ENCODE peak calls at places on chromosomes 4 and X, in five cellular contexts. Q is lower lobe of right lung, M is heart left ventricle, N is left lung, L is left ventricle myocardium inferior. V is an unnamed sample.

GRCh38 chr4:75584067-75584466 is 28.2 kb downstream of the ODAPH start:
- DNase-seq in Q (no peak), M (no peak), N (no peak), L (no peak), V (no peak)

GRCh38 chrX:47247206-47247998 is 14.6 kb downstream of the USP11 start:
- DNase-seq in Q (no peak), M (no peak), N (no peak), L (no peak), V (no peak)

GRCh38 chr4:56128231-56128630 is 179.5 kb downstream of the CEP135 start:
- DNase-seq in Q (no peak), M (no peak), N (no peak), L (no peak), V (no peak)

GRCh38 chrX:130190801-130191200 is 19.0 kb downstream of the RAB33A start:
- DNase-seq in Q (no peak), M (no peak), N (no peak), L (no peak), V (no peak)

GRCh38 chr4:112099701-112100289 is 45.5 kb upstream of the FAM241A start:
- DNase-seq in Q (no peak), M (no peak), N (no peak), L (no peak), V (no peak)

GRCh38 chr4:88605744-88606143 is 13.5 kb downstream of the HERC3 start:
- DNase-seq in Q (no peak), M (no peak), N (no peak), L (no peak), V (no peak)

GRCh38 chr4:73726000-73726399 is 14.4 kb upstream of the CXCL8 start:
- DNase-seq in Q (no peak), M (no peak), N (no peak), L (no peak), V (no peak)

GRCh38 chrX:154714925-154715324 is 36.0 kb downstream of the GAB3 start:
- DNase-seq in Q (no peak), M (no peak), N (no peak), L (no peak), V (no peak)

GRCh38 chrX:3743821-3744439 is 30.5 kb upstream of the PRKX start:
- DNase-seq in Q (no peak), M (no peak), N (no peak), L (no peak), V (no peak)

GRCh38 chr4:98150092-98150761 is 7.0 kb upstream of the STPG2 start:
- DNase-seq in Q (no peak), M (no peak), N (no peak), L (no peak), V (no peak)

GRCh38 chr4:56215901-56216300 is 171.4 kb downstream of the AASDH start:
- DNase-seq in Q (no peak), M (no peak), N (no peak), L (no peak), V (no peak)

DNA sequence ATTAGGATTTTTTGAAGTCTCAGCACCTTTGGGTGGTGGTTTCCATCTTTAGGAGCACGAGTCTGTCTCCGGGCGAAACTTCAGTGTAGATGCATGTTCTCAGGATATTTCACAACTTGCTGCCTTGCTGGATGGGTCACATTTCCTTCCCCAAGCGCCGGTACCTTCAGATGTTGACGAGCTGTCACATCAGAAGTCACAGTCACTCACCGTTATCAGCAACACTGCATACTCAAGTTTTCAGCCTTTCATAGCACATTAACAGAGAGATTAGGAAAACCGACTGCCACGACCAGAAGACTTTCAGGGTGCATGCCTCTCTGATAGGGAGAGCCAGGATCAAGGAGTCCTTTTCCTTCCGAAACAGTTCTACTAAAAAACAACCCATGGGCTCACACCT is 77.8 kb downstream of the SHROOM2 start:
- DNase-seq in Q (no peak), M (no peak), N (no peak), L (no peak), V (no peak)
- H3K27ac ChIP-seq in Q (no peak overlapping the region), M (no peak overlapping the region), N (no peak overlapping the region), L (no peak overlapping the region), V (no peak overlapping the region)

GRCh38 chr4:2862528-2862927 is 18.9 kb downstream of the ADD1 start:
- DNase-seq in Q (no peak), M (no peak), N (no peak), L (no peak), V (no peak)
- H3K4me1 ChIP-seq in Q (peaks cover 100% of the 10 kb centered on the region), M (peaks cover 100% of the 10 kb centered on the region), N (peaks cover 58% of the 10 kb centered on the region), L (peaks cover 100% of the 10 kb centered on the region), V (no peaks in the 10 kb centered on the region)

GRCh38 chr4:6422866-6423265 is 49.5 kb downstream of the PPP2R2C start:
- DNase-seq in Q (no peak), M (no peak), N (no peak), L (no peak), V (no peak)

GRCh38 chr4:6422105-6422504 is 50.3 kb downstream of the PPP2R2C start:
- DNase-seq in Q (no peak), M (no peak), N (no peak), L (no peak), V (no peak)

GRCh38 chr4:6425336-6425735 is 47.1 kb downstream of the PPP2R2C start:
- DNase-seq in Q (no peak), M (no peak), N (no peak), L (no peak), V (no peak)

GRCh38 chr4:6424425-6424824 is 48.0 kb downstream of the PPP2R2C start:
- DNase-seq in Q (no peak), M (no peak), N (no peak), L (no peak), V (no peak)

DNA sequence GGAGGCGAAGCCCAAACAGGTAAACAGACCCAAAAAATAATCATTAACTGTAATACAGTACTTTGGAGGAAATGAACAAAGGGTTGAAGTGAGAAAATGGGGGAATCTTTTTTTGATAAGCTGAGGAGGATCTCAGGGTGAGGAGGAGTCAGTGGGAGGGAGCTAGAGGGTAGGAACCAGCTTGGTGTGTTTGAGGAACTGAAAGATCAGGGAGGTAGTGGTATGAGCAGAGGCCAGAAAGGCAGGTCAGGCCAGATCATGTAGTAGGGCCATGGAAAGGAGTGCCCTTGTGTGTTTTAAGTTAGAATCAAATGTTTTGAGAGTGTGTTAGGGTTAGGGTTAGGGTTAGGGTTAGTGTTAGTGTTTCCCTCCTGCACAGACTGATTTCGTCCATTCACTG is 48.8 kb downstream of the PPP2R2C start:
- DNase-seq in Q (no peak), M (no peak), N (no peak), L (no peak), V (no peak)
- H3K27me3 ChIP-seq in Q (peaks cover 3% of the 10 kb centered on the region), M (no peaks in the 10 kb centered on the region), N (no peaks in the 10 kb centered on the region), L (peaks cover 33% of the 10 kb centered on the region), V (no peaks in the 10 kb centered on the region)

DNA sequence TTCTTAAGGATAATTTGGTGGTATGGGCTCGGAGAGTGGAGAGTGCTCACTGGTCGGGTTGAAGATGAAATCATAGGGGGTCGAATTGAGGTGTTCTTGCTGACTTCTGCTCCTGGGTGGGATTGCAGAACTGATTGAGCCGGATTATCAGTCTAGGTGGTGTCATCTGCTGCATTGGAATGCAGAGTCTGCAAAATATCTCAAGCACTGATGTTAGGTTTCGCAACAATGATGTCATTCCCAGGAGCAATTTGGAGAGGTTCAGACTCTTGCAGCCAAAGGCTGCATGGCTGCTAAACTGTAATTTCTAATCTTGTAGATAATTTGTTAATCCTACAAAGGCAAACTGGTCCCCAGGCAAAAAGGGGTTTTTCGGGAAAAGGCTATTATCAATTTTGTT is 67.7 kb downstream of the RHOH start:
- DNase-seq in Q (no peak), M (no peak), N (no peak), L (no peak), V (no peak)
- H3K27ac ChIP-seq in Q (no peak overlapping the region), M (no peak overlapping the region), N (no peak overlapping the region), L (no peak overlapping the region), V (no peak overlapping the region)

DNA sequence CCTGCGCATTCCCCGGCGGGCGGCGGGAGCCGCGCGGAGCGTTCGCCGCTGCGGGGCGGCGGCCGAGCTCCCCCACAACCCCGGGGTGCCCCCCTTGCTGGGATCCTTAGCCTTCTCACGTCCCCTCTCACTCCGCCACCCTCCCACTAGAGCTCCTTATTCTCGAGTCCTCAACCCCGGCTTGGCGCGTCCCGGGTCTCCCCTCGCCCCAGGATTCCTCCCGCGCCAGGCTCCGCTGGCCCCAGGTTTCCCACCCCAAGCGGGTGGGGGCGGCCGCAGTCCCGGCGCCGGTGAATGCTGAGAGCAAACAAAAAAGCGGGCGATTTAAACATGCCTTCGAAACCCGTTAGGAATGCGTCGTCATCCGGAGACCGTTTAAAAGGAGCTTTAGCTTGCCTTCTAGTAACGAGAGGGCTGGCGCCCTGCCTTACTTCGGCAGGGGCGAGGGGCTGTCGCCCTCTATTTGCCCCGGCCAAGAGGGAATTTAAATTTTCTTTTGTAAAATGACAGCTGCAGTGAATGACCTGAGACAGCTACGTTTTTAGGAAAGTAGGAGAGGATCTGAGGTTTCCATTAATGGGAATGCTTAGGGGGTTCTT is 3.0 kb downstream of the JADE1 start:
- DNase-seq in Q (peak; percentile 62), M (no peak), N (no peak), L (no peak), V (peak; percentile 63)
- H3K4me1 ChIP-seq in Q (peaks cover 17% of the 10 kb centered on the region), M (peaks cover 23% of the 10 kb centered on the region), N (peaks cover 5% of the 10 kb centered on the region), L (peaks cover 58% of the 10 kb centered on the region), V (no peaks in the 10 kb centered on the region)

GRCh38 chr4:135476272-135476671 is 1274.7 kb upstream of the PABPC4L start:
- DNase-seq in Q (no peak), M (no peak), N (no peak), L (no peak), V (no peak)
- H3K27me3 ChIP-seq in Q (no peaks in the 10 kb centered on the region), M (no peaks in the 10 kb centered on the region), N (no peaks in the 10 kb centered on the region), L (no peaks in the 10 kb centered on the region), V (no peaks in the 10 kb centered on the region)

GRCh38 chrX:40468033-40468979 is 112.5 kb upstream of the ATP6AP2 start:
- DNase-seq in Q (peak; percentile 58), M (peak; percentile 51), N (peak; percentile 47), L (peak; percentile 24), V (peak; percentile 66)
- H3K27ac ChIP-seq in Q (no peak overlapping the region), M (no peak overlapping the region), N (no peak overlapping the region), L (peak overlapping the region; percentile 48), V (no peak overlapping the region)

DNA sequence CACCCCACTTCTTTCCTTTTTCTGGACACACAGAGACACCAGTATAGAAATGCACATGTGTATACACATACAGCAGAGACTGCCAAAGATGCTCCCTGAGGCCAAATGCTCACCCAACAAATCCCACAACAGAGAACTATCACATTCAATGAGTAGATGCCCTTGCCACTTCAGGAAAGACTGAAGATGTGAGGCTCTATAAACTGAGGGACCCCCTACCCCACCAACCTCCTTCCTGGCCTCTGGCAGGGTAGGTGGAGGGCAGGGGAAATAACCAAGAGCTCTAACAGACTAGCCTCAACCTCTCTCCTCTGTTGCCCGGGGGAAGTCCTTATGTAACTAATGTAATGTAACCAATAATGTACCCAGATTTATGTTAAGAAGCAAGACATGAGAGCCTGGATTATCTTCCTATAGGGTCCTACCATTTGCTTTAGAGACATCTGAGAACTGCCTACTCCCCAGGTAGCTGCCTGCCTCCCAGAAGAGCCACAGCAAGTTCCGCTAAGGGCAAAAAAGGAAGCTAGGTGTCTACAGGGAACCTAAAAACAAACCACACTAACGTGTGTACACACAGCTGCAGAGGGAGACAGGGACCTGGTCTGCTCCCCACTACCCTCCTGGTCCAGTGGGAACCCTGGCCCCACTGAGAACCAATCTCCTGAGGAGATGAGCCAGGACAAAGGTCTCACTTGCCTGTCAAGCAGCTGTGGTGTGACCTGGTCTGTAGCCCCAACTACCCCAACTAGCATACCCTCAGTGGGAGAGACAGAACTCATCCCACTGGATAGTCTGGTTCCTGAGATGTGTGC is 17.8 kb downstream of the OTUD5 start:
- DNase-seq in Q (no peak), M (no peak), N (no peak), L (no peak), V (no peak)
- H3K4me1 ChIP-seq in Q (peaks cover 34% of the 10 kb centered on the region), M (peaks cover 19% of the 10 kb centered on the region), N (peaks cover 4% of the 10 kb centered on the region), L (peaks cover 42% of the 10 kb centered on the region), V (no peaks in the 10 kb centered on the region)

GRCh38 chr4:85318415-85318814 is 156.5 kb upstream of the ARHGAP24 start:
- DNase-seq in Q (no peak), M (no peak), N (no peak), L (no peak), V (no peak)
- H3K27me3 ChIP-seq in Q (no peaks in the 10 kb centered on the region), M (no peaks in the 10 kb centered on the region), N (no peaks in the 10 kb centered on the region), L (no peaks in the 10 kb centered on the region), V (no peaks in the 10 kb centered on the region)